ENCODE peak calls at places on chromosome 4, in six cellular contexts. G, A, M, T, V and O are unnamed samples.

GRCh38 chr4:87216469-87216868 is 3.9 kb downstream of the KLHL8 start:
- DNase-seq in A (no peak), M (no peak), T (no peak), V (no peak), G (no peak), O (no peak)

GRCh38 chr4:82780398-82781231 is 18.0 kb downstream of the SCD5 start:
- DNase-seq in A (peak; percentile 49), V (no peak), G (peak; percentile 86), T (peak; percentile 57), M (peak; percentile 87), O (no peak)

GRCh38 chr4:63764400-63764799 is 644.9 kb downstream of the TECRL start:
- DNase-seq in M (no peak), V (no peak), T (no peak), G (no peak), A (no peak), O (no peak)

GRCh38 chr4:29632199-29632598 is 1088.0 kb upstream of the PCDH7 start:
- DNase-seq in T (no peak), V (no peak), M (no peak), G (no peak), A (no peak), O (no peak)

GRCh38 chr4:123667991-123668390 is 271.4 kb downstream of the SPRY1 start:
- DNase-seq in T (no peak), V (no peak), A (no peak), G (no peak), M (no peak), O (no peak)

GRCh38 chr4:188246488-188246887 is 107.2 kb downstream of the TRIML1 start:
- DNase-seq in T (no peak), V (peak; percentile 7), G (no peak), A (no peak), M (no peak), O (no peak)

GRCh38 chr4:189600598-189601435 is 339.9 kb upstream of the FRG1 start:
- DNase-seq in M (no peak), T (no peak), G (no peak), V (no peak), A (no peak), O (no peak)

GRCh38 chr4:118557298-118557851 is 127.8 kb upstream of the METTL14 start:
- DNase-seq in T (no peak), M (no peak), V (peak; percentile 18), A (no peak), G (no peak), O (no peak)

GRCh38 chr4:186781032-186781917 is 57.6 kb upstream of the FAT1 start:
- DNase-seq in G (no peak), T (peak; percentile 93), A (no peak), M (peak; percentile 20), V (peak; percentile 66), O (no peak)

GRCh38 chr4:108483077-108483476 is 137.3 kb upstream of the RPL34 start:
- DNase-seq in A (no peak), G (no peak), V (no peak), M (no peak), T (no peak), O (no peak)

GRCh38 chr4:28505064-28505463 is 1644.4 kb downstream of the STIM2 start:
- DNase-seq in A (no peak), T (no peak), M (no peak), V (no peak), G (no peak), O (no peak)

GRCh38 chr4:70564033-70564432 is 28.0 kb upstream of the AMBN start:
- DNase-seq in T (peak; percentile 75), V (no peak), G (no peak), A (no peak), M (no peak), O (no peak)

GRCh38 chr4:659851-660250 is 14.2 kb downstream of the ATP5ME start:
- DNase-seq in M (no peak), A (no peak), V (no peak), T (no peak), G (no peak), O (no peak)

GRCh38 chr4:10006236-10006603 is 15.1 kb downstream of the SLC2A9 start:
- DNase-seq in M (peak; percentile 83), T (peak; percentile 86), G (no peak), V (no peak), A (peak; percentile 48), O (no peak)

GRCh38 chr4:667545-667925 is 6.5 kb downstream of the ATP5ME start:
- DNase-seq in A (no peak), G (no peak), T (no peak), V (no peak), M (no peak), O (no peak)

GRCh38 chr4:108384544-108384943 is 215.8 kb upstream of the LEF1 start:
- DNase-seq in A (no peak), G (no peak), T (no peak), V (no peak), M (no peak), O (no peak)

GRCh38 chr4:4289575-4289929 is 402 bp downstream of the LYAR start:
- DNase-seq in M (no peak), V (no peak), A (no peak), G (no peak), T (no peak), O (peak; percentile 62)

GRCh38 chr4:81319657-81320056 is 104.6 kb upstream of the PRKG2 start:
- DNase-seq in M (no peak), V (no peak), T (no peak), G (no peak), A (no peak), O (no peak)

GRCh38 chr4:137705171-137705783 is 173.0 kb upstream of the PCDH18 start:
- DNase-seq in V (no peak), A (peak; percentile 40), T (no peak), M (no peak), G (no peak), O (no peak)

GRCh38 chr4:3756343-3757059 is 9.7 kb upstream of the ADRA2C start:
- DNase-seq in V (peak; percentile 47), G (no peak), T (no peak), M (no peak), A (no peak), O (no peak)

GRCh38 chr4:142567199-142567598 is 278.9 kb downstream of the INPP4B start:
- DNase-seq in G (no peak), A (no peak), M (no peak), T (no peak), V (peak; percentile 51), O (peak; percentile 3)

GRCh38 chr4:49036528-49036927 is 50.5 kb downstream of the CWH43 start:
- DNase-seq in V (no peak), A (no peak), M (no peak), G (no peak), T (no peak), O (no peak)

GRCh38 chr4:48976007-48976406 is 10.1 kb upstream of the CWH43 start:
- DNase-seq in G (no peak), M (no peak), A (no peak), T (no peak), V (no peak), O (no peak)

GRCh38 chr4:140426610-140427103 is 791 bp downstream of the CLGN start:
- DNase-seq in A (no peak), V (no peak), M (no peak), T (peak; percentile 3), G (no peak), O (peak; percentile 66)

GRCh38 chr4:5460106-5460801 is 248.1 kb downstream of the EVC2 start:
- DNase-seq in A (no peak), M (peak; percentile 7), T (peak; percentile 13), G (no peak), V (peak; percentile 4), O (peak; percentile 36)

GRCh38 chr4:123102897-123103489 is 180.6 kb upstream of the NUDT6 start:
- DNase-seq in V (peak; percentile 19), T (peak; percentile 49), A (no peak), G (no peak), M (peak; percentile 52), O (peak; percentile 53)

GRCh38 chr4:147617173-147617840 is at the start of gene TMEM184C:
- DNase-seq in V (peak; percentile 90), T (peak; percentile 92), A (peak; percentile 97), M (peak; percentile 96), G (peak; percentile 98), O (peak; percentile 97)
- TF ChIP-seq POLR2A in V (peak; percentile 66), T (peak; percentile 86), A (peak; percentile 48), M (peak; percentile 84), G (peak; percentile 71), O (peak; percentile 90)

DNA sequence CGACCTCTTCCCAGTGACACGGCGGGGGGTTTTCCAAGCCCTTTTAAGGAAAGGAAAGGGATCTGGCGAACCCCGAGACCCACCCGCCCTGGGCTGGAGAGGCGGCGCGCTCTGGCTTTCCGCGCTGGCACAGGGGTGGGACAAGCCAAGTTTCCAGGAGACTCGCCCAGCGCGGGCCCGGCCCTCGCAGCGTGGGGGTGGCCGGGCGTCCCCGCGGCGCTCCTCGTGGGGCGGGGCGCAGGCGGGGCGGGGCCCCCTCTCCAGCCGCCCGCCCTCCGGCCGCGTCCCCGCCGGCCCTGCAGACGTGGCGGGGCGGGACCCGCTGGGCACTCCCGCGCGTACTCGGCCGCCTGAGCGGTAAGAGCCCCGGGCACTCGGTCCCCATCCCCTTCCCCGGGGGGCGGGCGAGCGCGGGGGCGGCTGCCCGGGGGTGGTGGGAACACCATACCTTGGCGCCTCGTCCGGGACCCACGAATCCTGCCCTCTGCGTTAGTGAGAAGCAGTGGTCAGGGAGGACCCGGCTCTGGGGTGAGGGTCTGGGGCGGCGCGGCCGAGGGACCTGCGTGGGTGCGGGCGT is at the start of gene FAM114A1:
- DNase-seq in A (peak; percentile 78), M (peak; percentile 80), V (no peak), T (peak; percentile 51), G (peak; percentile 88), O (peak; percentile 83)
- TF ChIP-seq POLR2A in A (peak; percentile 54), M (peak; percentile 32), V (no peak), T (peak; percentile 56), G (peak; percentile 31), O (no peak)

DNA sequence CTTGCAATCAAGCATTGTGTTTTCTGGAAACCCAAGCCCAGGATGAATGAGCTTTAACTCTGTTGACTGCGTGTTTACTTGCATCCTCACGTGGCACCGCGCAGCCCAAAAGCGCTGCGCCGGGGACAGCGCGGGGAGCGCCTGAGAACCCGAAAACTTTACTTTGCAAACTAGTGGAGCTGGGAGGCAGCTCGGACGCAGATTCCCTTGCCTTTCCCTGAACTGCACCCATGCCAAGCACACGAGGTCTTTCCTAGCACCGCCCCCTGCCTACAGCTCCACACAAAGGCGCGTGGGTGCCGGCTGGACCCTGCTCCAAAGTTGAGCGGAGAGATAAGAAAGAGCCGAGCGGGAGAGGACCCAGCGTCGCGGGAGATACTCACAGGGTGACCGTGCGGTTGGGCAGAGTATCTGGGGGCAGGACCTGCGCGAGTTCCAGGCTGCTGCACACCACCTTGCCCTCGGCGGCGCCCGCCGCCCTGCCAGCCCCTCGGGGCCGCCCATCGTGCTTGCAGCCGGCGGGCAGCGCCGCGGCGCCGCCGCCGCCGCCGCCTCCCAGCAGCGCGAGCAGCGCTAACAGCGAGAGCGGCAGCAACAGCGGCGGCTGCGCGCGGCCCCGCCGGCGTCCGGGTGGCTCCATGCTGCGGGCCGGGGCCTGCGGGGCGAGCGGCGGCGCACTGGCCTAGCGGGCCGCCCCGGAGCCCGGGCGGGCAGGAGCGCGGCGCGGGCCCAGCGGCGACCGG is 550 bp downstream of the ADGRA3 start:
- DNase-seq in A (peak; percentile 68), T (peak; percentile 86), G (peak; percentile 72), M (peak; percentile 77), V (no peak), O (peak; percentile 63)
- TF ChIP-seq POLR2A in A (no peak), T (peak; percentile 78), G (no peak), M (no peak), V (no peak), O (no peak)

GRCh38 chr4:39452860-39453587 is 5.7 kb downstream of the RPL9 start:
- DNase-seq in M (no peak), G (no peak), T (no peak), A (no peak), V (no peak), O (no peak)
- TF ChIP-seq POLR2A in M (peak; percentile 23), G (no peak), T (no peak), A (no peak), V (no peak), O (peak; percentile 24)